ENCODE peak calls at places on chromosomes 7 and 10, in six cellular contexts. J, O, D, F, E and T are unnamed samples.

GRCh38 chr10:4086041-4086886 is 301.3 kb upstream of the KLF6 start:
- DNase-seq in E (peak), O (no peak), J (peak), D (no peak), F (no peak), T (no peak)

GRCh38 chr7:2247141-2247985 is 5.3 kb downstream of the NUDT1 start:
- DNase-seq in F (no peak), D (peak), O (no peak), J (no peak), E (no peak), T (no peak)

GRCh38 chr7:91519241-91520200 is 255.3 kb downstream of the FZD1 start:
- DNase-seq in O (no peak), E (peak), J (no peak), F (no peak), D (no peak), T (no peak)

GRCh38 chr7:25303380-25304321 is 75.4 kb upstream of the NPVF start:
- DNase-seq in F (no peak), E (peak), D (no peak), O (no peak), J (no peak), T (no peak)

GRCh38 chr7:101128040-101128834 is 1.3 kb downstream of the SERPINE1 start:
- DNase-seq in E (no peak), O (no peak), F (no peak), D (no peak), J (no peak), T (no peak)

GRCh38 chr10:75556320-75556719 is 124.9 kb downstream of the LRMDA start:
- DNase-seq in E (no peak), J (no peak), O (no peak), F (no peak), D (no peak), T (no peak)

GRCh38 chr7:22445140-22445722 is 54.8 kb downstream of the STEAP1B start:
- DNase-seq in F (peak), O (no peak), E (peak), D (peak), J (peak), T (peak)

GRCh38 chr10:57988964-57989363 is 278.7 kb downstream of the IPMK start:
- DNase-seq in E (no peak), J (no peak), F (no peak), D (no peak), O (no peak), T (no peak)

GRCh38 chr10:25441270-25441669 is 266.5 kb downstream of the GPR158 start:
- DNase-seq in D (no peak), O (no peak), F (no peak), J (peak), E (no peak), T (no peak)

GRCh38 chr7:17913250-17913649 is 27.0 kb downstream of the SNX13 start:
- DNase-seq in D (no peak), E (no peak), F (no peak), J (no peak), O (no peak), T (no peak)

GRCh38 chr10:85060944-85061343 is 732.6 kb downstream of the CCSER2 start:
- DNase-seq in J (no peak), F (no peak), D (no peak), E (no peak), O (no peak), T (no peak)

GRCh38 chr7:116030626-116031276 is at the start of gene TFEC:
- DNase-seq in F (no peak), E (peak), O (no peak), J (no peak), D (no peak), T (no peak)

GRCh38 chr7:158017226-158018060 is 570.2 kb downstream of the PTPRN2 start:
- DNase-seq in D (no peak), O (no peak), E (no peak), F (peak), J (no peak), T (no peak)

GRCh38 chr10:126062132-126063032 is 166.0 kb downstream of the FANK1 start:
- DNase-seq in J (peak), D (no peak), F (peak), E (peak), O (no peak), T (peak)

GRCh38 chr10:100737359-100738054 is 7.9 kb upstream of the PAX2 start:
- DNase-seq in O (no peak), F (no peak), D (no peak), J (no peak), E (no peak), T (no peak)

GRCh38 chr7:142626420-142627035 is 122.7 kb upstream of the PRSS1 start:
- DNase-seq in J (peak), O (peak), E (no peak), F (no peak), D (peak), T (no peak)

GRCh38 chr7:102933763-102934162 is 21.0 kb downstream of the LRRC17 start:
- DNase-seq in J (peak), E (peak), O (no peak), F (peak), D (no peak), T (peak)

GRCh38 chr10:84308481-84309304 is 19.7 kb upstream of the CCSER2 start:
- DNase-seq in E (peak), F (no peak), J (peak), O (no peak), D (no peak), T (no peak)

GRCh38 chr7:143279186-143280098 is 5.3 kb upstream of the TMEM139 start:
- DNase-seq in J (peak), F (no peak), O (peak), D (no peak), E (peak), T (no peak)

DNA sequence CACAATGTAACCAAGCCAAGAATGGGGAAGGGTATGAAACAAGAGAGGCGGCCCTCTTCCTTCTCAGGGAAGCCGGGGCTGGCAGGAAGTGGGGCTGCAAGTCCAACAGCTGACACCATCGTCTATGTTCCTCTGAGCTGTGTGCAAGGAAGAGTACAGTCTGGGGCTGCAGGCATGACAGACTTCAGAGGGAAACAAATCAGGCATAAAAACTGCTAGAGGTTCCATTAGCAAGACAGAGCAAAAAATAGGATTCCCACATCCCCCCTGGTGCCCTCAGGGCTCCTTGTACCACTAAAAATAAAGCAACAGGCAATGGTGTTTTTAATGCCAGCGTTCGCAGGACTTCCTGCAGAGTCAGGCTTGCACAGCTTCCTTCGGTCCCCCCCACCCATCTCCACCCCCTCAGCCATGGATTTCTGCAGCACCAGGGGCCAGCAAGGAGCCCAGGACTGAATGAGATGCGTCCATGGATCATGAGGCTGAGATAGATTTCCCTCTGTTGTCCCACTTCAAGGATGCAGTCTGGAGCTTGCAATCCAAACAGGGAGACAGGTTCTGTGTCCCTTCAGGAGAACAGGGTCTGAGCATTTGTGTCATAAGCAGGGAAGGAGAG is 34.6 kb downstream of the KCNMA1 start:
- DNase-seq in E (peak), F (no peak), D (no peak), O (no peak), J (no peak), T (no peak)
- H3K4me3 ChIP-seq in E (no peak), F (no peak), D (no peak), O (no peak), J (no peak), T (no peak)

GRCh38 chr7:112866424-112866823 is 76.2 kb upstream of the TMEM168 start:
- DNase-seq in J (no peak), D (peak), E (no peak), F (no peak), O (no peak), T (no peak)
- H3K4me3 ChIP-seq in J (no peak), D (no peak), E (no peak), F (no peak), O (no peak), T (no peak)

GRCh38 chr10:32960022-32960421 is 2.0 kb upstream of the ITGB1 start:
- DNase-seq in E (peak), D (peak), F (no peak), O (no peak), J (no peak), T (no peak)
- H3K4me3 ChIP-seq in E (peak), D (peak), F (no peak), O (no peak), J (no peak), T (peak)

DNA sequence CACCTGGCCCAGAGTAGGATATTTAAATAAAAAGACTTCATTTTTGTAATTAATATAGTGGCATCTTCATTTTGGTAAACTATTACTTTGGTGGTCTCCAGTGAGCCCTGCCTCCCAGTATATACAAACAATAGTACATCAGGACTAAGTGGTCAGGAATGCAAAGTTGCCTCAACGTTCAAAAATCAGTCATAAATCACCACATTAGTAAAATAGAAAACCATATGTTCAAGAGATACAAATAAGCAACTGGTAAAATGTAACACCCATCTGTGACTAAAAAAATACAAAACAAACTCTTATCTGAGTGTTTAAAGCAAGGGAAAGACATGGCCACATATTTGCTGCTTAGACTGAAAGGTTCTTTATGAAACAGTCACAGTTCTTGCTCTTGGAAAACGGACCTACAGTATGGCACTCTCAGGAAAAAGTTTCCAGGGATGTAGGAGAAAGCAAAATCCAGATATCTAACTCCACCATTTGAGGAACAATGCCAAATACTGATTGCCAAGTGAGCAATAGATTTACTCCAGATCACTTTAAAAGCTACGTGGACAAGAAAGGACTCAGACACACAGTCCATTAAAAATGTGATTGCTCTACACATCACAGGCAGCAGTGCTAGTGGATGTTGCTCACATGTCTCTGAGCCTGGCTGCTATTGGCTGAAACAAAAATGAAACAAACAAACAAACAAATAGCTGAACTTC is 15.1 kb upstream of the RHOBTB1 start:
- DNase-seq in D (no peak), O (no peak), E (peak), J (no peak), F (no peak), T (no peak)
- H3K4me3 ChIP-seq in D (no peak), O (no peak), E (no peak), J (no peak), F (no peak), T (no peak)

DNA sequence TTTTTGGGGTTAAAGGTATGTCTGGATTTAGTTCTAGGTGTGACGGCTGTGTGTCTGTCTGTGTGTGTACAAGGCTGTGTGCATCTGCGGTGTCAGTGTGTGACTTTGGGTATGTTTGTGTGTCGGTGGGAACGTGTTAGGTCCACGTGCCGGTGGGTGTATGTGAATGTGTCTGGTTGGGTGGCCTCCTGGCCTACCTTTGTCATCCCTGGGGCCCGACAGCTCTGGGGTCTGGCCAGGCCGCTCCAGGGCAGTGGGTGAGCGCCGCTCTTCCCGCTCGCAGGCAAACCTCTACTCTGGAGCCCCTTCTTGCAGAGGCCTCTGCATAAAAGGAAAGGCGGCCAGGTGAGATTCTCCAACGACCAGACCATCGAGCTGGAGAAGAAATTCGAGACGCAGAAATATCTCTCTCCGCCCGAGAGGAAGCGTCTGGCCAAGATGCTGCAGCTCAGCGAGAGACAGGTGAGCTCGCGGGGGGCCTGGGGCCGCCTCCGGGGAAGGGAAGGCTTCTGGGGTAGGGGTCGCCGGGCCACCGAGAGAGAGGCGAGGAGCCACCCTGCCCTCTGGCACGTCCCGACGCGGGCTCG is 2.4 kb downstream of the HHEX start:
- DNase-seq in D (no peak), E (no peak), F (no peak), J (no peak), O (no peak), T (no peak)
- H3K4me3 ChIP-seq in D (no peak), E (peak), F (peak), J (peak), O (no peak), T (peak)

GRCh38 chr7:152521420-152522337 is 85.9 kb upstream of the KMT2C start:
- DNase-seq in J (no peak), O (no peak), E (no peak), F (no peak), D (no peak), T (no peak)

GRCh38 chr7:152520861-152521302 is 85.1 kb upstream of the KMT2C start:
- DNase-seq in E (no peak), F (no peak), O (no peak), D (no peak), J (no peak), T (no peak)

GRCh38 chr7:152522551-152522950 is 86.7 kb upstream of the KMT2C start:
- DNase-seq in F (no peak), O (no peak), E (peak), J (peak), D (no peak), T (peak)

GRCh38 chr7:152516216-152516615 is 80.4 kb upstream of the KMT2C start:
- DNase-seq in F (no peak), E (no peak), D (no peak), J (no peak), O (no peak), T (no peak)

GRCh38 chr7:152519290-152519689 is 83.5 kb upstream of the KMT2C start:
- DNase-seq in J (no peak), O (no peak), D (no peak), F (no peak), E (no peak), T (no peak)
- H3K4me3 ChIP-seq in J (no peak), O (no peak), D (no peak), F (no peak), E (no peak), T (no peak)

GRCh38 chr10:93995182-93995581 is 1.5 kb downstream of the PLCE1 start:
- DNase-seq in E (no peak), D (no peak), J (no peak), F (no peak), O (no peak), T (no peak)

GRCh38 chr10:93993414-93993781 is 333 bp upstream of the PLCE1 start:
- DNase-seq in O (no peak), F (no peak), D (no peak), J (no peak), E (no peak), T (no peak)

GRCh38 chr10:93992400-93993030 is 1.2 kb upstream of the PLCE1 start:
- DNase-seq in E (peak), D (no peak), J (no peak), F (no peak), O (no peak), T (no peak)

GRCh38 chr10:93995598-93996271 is 2.0 kb downstream of the PLCE1 start:
- DNase-seq in F (no peak), J (no peak), E (no peak), O (no peak), D (no peak), T (no peak)

GRCh38 chr10:93993782-93994668 is at the start of gene PLCE1:
- DNase-seq in O (no peak), F (no peak), J (peak), D (no peak), E (peak), T (no peak)
- H3K4me3 ChIP-seq in O (no peak), F (peak), J (peak), D (no peak), E (peak), T (peak)

GRCh38 chr7:28956608-28957063 is 1.5 kb downstream of the TRIL start:
- DNase-seq in O (no peak), F (peak), D (no peak), J (peak), E (peak), T (no peak)
- H3K4me3 ChIP-seq in O (no peak), F (peak), D (no peak), J (peak), E (peak), T (peak)